ENCODE peak calls at places on chromosome 1, in seven cellular contexts. H is neuronal stem cell, E is H1, J is H9, R is mesenchymal stem cell, Y is trophoblast cell, D is IMR-90. M is an unnamed sample. For H3K27me3, the result is how much of the 10 kb centered on the place peaks cover.

GRCh38 chr1:227734546-227734857 is 600 bp downstream of the JMJD4 start:
- DNase-seq in H (no peak), J (no peak), E (no peak), Y (no peak), D (no peak), R (no peak), M (peak)

GRCh38 chr1:89089962-89090361 is 25.0 kb upstream of the GBP1 start:
- DNase-seq in J (no peak), Y (peak), D (no peak), E (no peak), H (no peak), R (no peak), M (peak)

GRCh38 chr1:216830402-216830801 is 107.2 kb upstream of the ESRRG start:
- DNase-seq in J (no peak), E (no peak), D (no peak), Y (no peak), H (no peak), R (no peak), M (no peak)

GRCh38 chr1:41037116-41037903 is 15.8 kb upstream of the SLFNL1 start:
- DNase-seq in D (no peak), J (no peak), H (no peak), R (no peak), E (no peak), Y (no peak), M (no peak)

GRCh38 chr1:95323117-95323516 is 89.1 kb downstream of the RWDD3 start:
- DNase-seq in D (no peak), Y (no peak), R (peak), J (no peak), H (peak), E (no peak), M (peak)

GRCh38 chr1:108541856-108542255 is 18.0 kb upstream of the EEIG2 start:
- DNase-seq in J (no peak), E (no peak), R (no peak), D (no peak), H (no peak), Y (no peak), M (no peak)

GRCh38 chr1:170903961-170904360 is 31.4 kb upstream of the MROH9 start:
- DNase-seq in Y (no peak), J (no peak), E (no peak), D (no peak), R (no peak), H (no peak), M (no peak)

GRCh38 chr1:215539803-215540575 is 27.1 kb upstream of the KCTD3 start:
- DNase-seq in H (no peak), R (no peak), Y (no peak), D (peak), J (no peak), E (no peak), M (no peak)

GRCh38 chr1:4309676-4310320 is 344.6 kb upstream of the AJAP1 start:
- DNase-seq in R (no peak), Y (no peak), D (no peak), E (no peak), J (no peak), H (no peak), M (no peak)

GRCh38 chr1:225691861-225692516 is 39.1 kb upstream of the ENAH start:
- DNase-seq in H (no peak), E (no peak), R (peak), J (no peak), Y (no peak), D (peak), M (peak)

GRCh38 chr1:82399093-82399492 is 598.4 kb downstream of the ADGRL2 start:
- DNase-seq in D (peak), R (no peak), H (no peak), E (no peak), Y (no peak), J (no peak), M (peak)

GRCh38 chr1:203410117-203410900 is 59.4 kb upstream of the FMOD start:
- DNase-seq in D (no peak), E (no peak), J (no peak), Y (peak), R (no peak), H (no peak), M (no peak)

GRCh38 chr1:167109125-167109524 is 15.2 kb downstream of the STYXL2 start:
- DNase-seq in H (no peak), D (no peak), J (no peak), Y (no peak), R (no peak), E (no peak), M (peak)

GRCh38 chr1:156920233-156921052 is at the start of gene LRRC71:
- DNase-seq in D (peak), Y (peak), E (peak), J (peak), H (peak), R (peak), M (peak)

GRCh38 chr1:8880068-8880676 is 1.7 kb upstream of the ENO1 start:
- DNase-seq in H (no peak), E (no peak), Y (peak), R (peak), D (peak), J (peak), M (peak)

GRCh38 chr1:70140343-70140742 is 65.0 kb downstream of the LRRC40 start:
- DNase-seq in Y (no peak), R (peak), D (peak), E (no peak), J (no peak), H (no peak), M (no peak)

GRCh38 chr1:197915217-197915616 is 2.0 kb upstream of the LHX9 start:
- DNase-seq in R (no peak), E (peak), J (no peak), Y (no peak), H (peak), D (no peak), M (no peak)

GRCh38 chr1:235943581-235944114 is 76.9 kb upstream of the LYST start:
- DNase-seq in R (peak), Y (no peak), H (no peak), J (no peak), E (no peak), D (peak), M (no peak)

GRCh38 chr1:102174259-102174863 is 177.6 kb upstream of the OLFM3 start:
- DNase-seq in D (no peak), Y (no peak), H (no peak), E (peak), J (peak), R (no peak), M (peak)

GRCh38 chr1:66197785-66198184 is 336.2 kb upstream of the SGIP1 start:
- DNase-seq in H (no peak), R (no peak), E (no peak), D (no peak), J (no peak), Y (no peak), M (no peak)

GRCh38 chr1:154583691-154584212 is 16.2 kb downstream of the CHRNB2 start:
- DNase-seq in R (peak), Y (peak), J (no peak), D (peak), H (no peak), E (no peak), M (no peak)

GRCh38 chr1:154584267-154584994 is 16.9 kb downstream of the CHRNB2 start:
- DNase-seq in H (no peak), Y (no peak), J (no peak), R (no peak), E (no peak), D (no peak), M (no peak)

GRCh38 chr1:154589780-154590179 is 18.2 kb downstream of the ADAR start:
- DNase-seq in R (peak), J (no peak), Y (no peak), D (peak), E (no peak), H (no peak), M (no peak)

GRCh38 chr1:154586231-154586630 is 18.7 kb downstream of the CHRNB2 start:
- DNase-seq in D (no peak), H (no peak), Y (peak), J (no peak), R (no peak), E (no peak), M (no peak)

GRCh38 chr1:154586641-154587040 is 19.1 kb downstream of the CHRNB2 start:
- DNase-seq in R (no peak), D (no peak), Y (no peak), E (no peak), H (no peak), J (no peak), M (no peak)
- H3K4me2 ChIP-seq in R (no peak), D (no peak), Y (no peak), E (no peak), H (no peak), J (no peak), M (no peak)

GRCh38 chr1:213995603-213996002 is 7.8 kb downstream of the PROX1 start:
- DNase-seq in Y (no peak), J (no peak), E (no peak), H (no peak), D (no peak), R (no peak), M (no peak)

GRCh38 chr1:213996320-213997022 is 8.7 kb downstream of the PROX1 start:
- DNase-seq in J (no peak), H (no peak), D (no peak), Y (no peak), R (no peak), E (no peak), M (no peak)

GRCh38 chr1:213997031-213997771 is 9.4 kb downstream of the PROX1 start:
- DNase-seq in D (no peak), Y (no peak), E (no peak), R (no peak), H (no peak), J (no peak), M (no peak)

GRCh38 chr1:213994888-213995287 is 7.1 kb downstream of the PROX1 start:
- DNase-seq in H (no peak), Y (no peak), E (no peak), J (no peak), D (no peak), R (no peak), M (no peak)

DNA sequence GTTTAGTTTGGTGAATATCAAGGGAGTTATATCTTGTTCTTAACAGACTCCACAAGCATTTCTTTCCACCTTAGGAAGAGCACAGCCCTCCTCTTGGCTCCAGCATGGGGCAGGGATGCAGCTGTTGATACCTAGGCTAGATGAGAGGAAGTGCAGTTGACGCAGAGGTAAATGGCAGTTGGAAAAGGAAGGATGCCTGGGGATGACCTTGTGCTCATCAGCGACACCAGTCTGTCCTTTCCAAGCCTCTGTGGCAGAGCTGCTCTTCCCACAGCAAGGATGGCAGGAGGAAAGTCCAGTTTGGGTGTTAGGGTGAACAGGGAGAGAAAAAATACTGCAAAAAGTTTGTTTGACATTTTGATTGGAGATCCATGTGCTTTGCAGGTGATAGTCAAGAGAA is 6.2 kb downstream of the PROX1 start:
- DNase-seq in Y (no peak), H (no peak), R (no peak), J (no peak), E (no peak), D (no peak), M (no peak)
- H3K27me3 ChIP-seq in Y (under half), H (under half), R (under half), J (under half), E (under half), D (under half), M (under half)

GRCh38 chr1:199808110-199808870 is 219.2 kb upstream of the NR5A2 start:
- DNase-seq in D (peak), E (no peak), H (no peak), J (no peak), Y (peak), R (no peak), M (no peak)

GRCh38 chr1:199811163-199811562 is 216.3 kb upstream of the NR5A2 start:
- DNase-seq in R (no peak), Y (no peak), H (no peak), D (no peak), J (no peak), E (no peak), M (no peak)

DNA sequence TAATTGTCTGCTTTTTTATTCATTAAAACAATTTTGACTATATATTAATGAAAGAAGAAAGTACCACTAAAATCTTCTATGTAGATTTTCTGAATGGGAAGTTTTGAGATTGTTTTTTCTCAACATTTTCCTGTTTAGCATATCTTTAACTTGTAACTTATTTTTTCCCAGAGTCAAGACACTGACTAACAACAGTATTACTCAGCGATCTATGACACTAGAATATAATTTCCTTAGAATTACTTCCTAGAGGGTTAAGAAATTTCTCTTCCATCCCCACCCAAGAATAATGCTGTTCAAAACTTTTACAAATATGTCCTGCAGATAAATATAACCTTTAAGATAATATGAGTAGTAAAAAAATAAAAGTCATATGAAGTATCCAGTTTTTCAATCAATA is 218.2 kb upstream of the NR5A2 start:
- DNase-seq in H (no peak), E (no peak), J (no peak), Y (no peak), D (no peak), R (no peak), M (no peak)
- H3K4ac ChIP-seq in H (no peak), E (no peak), J (no peak), Y (no peak), D (no peak), R (no peak), M (no peak)

GRCh38 chr1:42941640-42942330 is 16.9 kb downstream of the SLC2A1 start:
- DNase-seq in J (no peak), H (no peak), E (no peak), D (peak), R (peak), Y (peak), M (peak)
- H3K4me2 ChIP-seq in J (no peak), H (no peak), E (no peak), D (peak), R (no peak), Y (no peak), M (no peak)

GRCh38 chr1:15388201-15388880 is 21.3 kb upstream of the EFHD2 start:
- DNase-seq in D (no peak), R (no peak), Y (no peak), E (no peak), J (no peak), H (no peak), M (no peak)

GRCh38 chr1:15385420-15385819 is 24.3 kb upstream of the EFHD2 start:
- DNase-seq in D (no peak), R (no peak), Y (no peak), J (no peak), H (no peak), E (no peak), M (no peak)

GRCh38 chr1:15383810-15384209 is 25.9 kb upstream of the EFHD2 start:
- DNase-seq in Y (no peak), D (no peak), H (no peak), E (no peak), J (no peak), R (no peak), M (no peak)

GRCh38 chr1:15384301-15384901 is 25.3 kb upstream of the EFHD2 start:
- DNase-seq in E (peak), R (peak), D (no peak), Y (peak), J (peak), H (peak), M (peak)

DNA sequence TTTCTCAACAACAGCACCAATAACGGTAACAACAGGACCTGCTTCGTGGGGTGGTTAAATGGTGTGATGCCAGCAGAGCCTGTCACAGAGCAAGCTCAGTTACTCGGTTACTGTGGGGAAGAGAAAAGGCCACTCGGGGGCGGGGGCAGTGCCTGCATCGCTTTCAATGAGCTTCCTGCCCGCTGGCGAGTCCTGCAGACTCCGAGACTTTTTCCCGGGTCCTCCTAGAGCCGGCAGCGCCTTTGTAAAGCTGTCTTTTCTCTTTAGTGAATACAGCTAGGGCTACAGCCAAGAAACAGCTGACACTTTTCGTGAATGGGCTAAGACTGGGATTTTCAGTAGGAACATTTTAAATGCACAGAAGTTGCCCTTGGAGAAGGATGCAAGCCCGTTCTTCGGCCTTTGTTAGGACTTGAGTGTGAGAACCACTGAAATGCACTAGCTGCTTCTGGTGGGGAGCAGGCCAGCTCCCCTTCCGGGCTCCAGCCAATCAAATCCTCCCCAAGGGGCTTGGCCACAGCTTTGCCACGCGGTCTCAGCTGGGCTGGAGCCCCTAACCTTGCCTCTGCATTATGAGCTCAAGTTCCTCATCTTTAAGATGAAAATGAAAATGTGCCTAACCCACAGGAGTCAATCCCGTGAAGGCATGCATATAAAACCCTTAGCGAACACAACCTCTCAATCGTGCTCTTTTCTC is 23.4 kb upstream of the EFHD2 start:
- DNase-seq in R (peak), H (no peak), D (no peak), E (peak), Y (no peak), J (peak), M (no peak)
- H3K27me3 ChIP-seq in R (half or more), H (under half), D (under half), E (under half), Y (under half), J (under half), M (under half)

DNA sequence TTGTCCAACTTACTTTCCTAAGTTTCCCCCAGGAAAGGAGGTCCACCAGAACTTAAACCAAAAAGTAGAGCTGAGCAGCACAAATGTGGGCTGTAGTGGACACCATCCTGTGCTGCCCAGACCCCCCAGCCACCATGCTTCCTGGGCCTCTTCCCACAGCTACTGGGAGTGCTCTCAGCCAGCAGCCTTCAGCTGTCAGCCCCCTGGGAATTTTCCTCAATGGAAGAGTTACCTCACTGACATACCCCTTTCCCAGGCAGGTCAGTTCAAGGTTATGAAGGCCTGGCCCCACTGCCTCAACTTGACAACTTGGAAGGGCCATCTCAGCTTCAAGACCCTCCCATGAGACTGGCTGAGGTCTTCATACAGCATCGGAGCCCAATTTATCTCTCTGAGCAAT is 47.7 kb downstream of the CDCP2 start:
- DNase-seq in J (peak), E (peak), H (no peak), D (no peak), Y (no peak), R (no peak), M (no peak)
- H3K4ac ChIP-seq in J (no peak), E (no peak), H (no peak), D (no peak), Y (no peak), R (no peak), M (no peak)

DNA sequence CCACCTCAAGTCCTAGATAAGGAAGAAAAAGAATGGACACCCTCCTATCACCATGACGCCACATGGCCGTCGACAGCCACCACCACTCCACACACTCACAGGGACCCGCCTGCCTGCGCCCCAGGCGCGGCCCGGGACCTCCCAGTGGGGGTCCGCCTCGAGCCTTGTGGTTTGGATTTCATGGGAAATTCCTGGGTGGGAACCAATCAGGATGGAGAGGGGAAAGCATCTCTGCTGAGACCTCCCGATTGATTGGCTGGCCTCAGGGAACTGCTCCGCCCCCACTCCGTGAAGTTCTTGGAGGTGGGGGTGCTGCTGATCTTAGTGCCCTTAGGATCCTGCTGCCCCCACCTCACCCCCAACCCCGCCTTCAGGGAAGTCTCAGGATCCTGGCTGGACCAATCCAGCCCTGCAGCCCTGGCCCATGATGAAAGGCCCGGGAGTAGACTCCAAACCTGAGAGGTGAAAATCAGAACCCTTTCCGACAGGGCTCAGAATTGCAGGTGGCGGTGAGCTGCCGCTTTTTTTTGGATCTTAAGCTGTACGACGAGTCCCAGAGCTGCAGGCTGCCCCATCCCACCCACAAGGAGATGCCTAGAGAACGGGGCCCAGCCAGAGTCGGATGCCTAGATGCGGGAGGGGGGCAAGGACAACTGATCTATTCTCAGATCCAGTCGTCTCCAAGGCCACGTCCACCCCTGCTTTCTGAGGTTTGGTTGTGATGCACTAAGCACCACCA is 29.0 kb upstream of the TMEM51 start:
- DNase-seq in D (no peak), R (no peak), Y (no peak), J (no peak), E (no peak), H (no peak), M (no peak)
- H3K4me2 ChIP-seq in D (no peak), R (no peak), Y (no peak), J (no peak), E (no peak), H (no peak), M (no peak)

DNA sequence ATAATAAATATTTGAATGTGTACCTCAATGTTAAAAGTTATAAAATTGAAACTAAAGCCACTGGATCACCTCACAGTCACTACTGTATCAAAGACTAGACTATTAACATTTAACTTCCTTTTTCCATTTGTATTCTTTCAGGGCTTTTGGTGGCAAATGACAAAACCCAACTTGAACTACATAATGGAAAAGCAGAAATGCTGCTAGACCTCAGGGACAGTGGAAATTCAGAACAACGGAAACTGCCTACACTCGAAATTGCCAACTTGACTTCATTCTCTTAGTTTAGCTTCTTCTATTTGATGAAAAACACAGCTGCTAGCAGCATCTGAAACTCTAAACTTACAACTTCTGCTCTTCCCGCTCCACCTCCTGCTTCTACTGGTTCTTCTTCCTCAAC is 34.9 kb upstream of the NTNG1 start:
- DNase-seq in J (no peak), H (no peak), Y (no peak), D (no peak), R (no peak), E (no peak), M (no peak)
- H3K27me3 ChIP-seq in J (under half), H (under half), Y (under half), D (under half), R (under half), E (under half), M (under half)

GRCh38 chr1:121519042-121519755 is 334.4 kb downstream of the SRGAP2C start:
- DNase-seq in E (peak), R (peak), D (no peak), Y (no peak), H (peak), J (peak), M (peak)
- H3K4ac ChIP-seq in E (no peak), R (no peak), D (no peak), Y (peak), H (peak), J (no peak), M (peak)

M was measured in mesendoderm.